ENCODE peak calls at places on chromosomes 4 and X, in eight cellular contexts. L is AG08395, Z is sigmoid colon, P is HCT116, T is T47D, S is D341Med, G is MCF 10A, X is pancreas. K is an unnamed sample.

GRCh38 chr4:185304944-185305690 is 90.6 kb downstream of the LRP2BP start:
- DNase-seq in T (no peak), X (no peak), G (peak; percentile 13), Z (no peak), L (no peak), P (no peak), S (peak; percentile 56), K (no peak)

GRCh38 chr4:158856852-158857251 is 88.0 kb downstream of the FNIP2 start:
- DNase-seq in L (peak; percentile 60), P (peak; percentile 26), X (no peak), Z (no peak), G (peak; percentile 49), T (peak; percentile 7), S (peak; percentile 42), K (peak; percentile 47)

GRCh38 chrX:119503484-119503861 is 35.2 kb downstream of the SLC25A5 start:
- DNase-seq in X (no peak), P (no peak), T (no peak), L (peak; percentile 89), S (no peak), Z (peak; percentile 56), G (peak; percentile 87), K (peak; percentile 78)

GRCh38 chrX:42619068-42619467 is 158.9 kb downstream of the PPP1R2C start:
- DNase-seq in Z (no peak), G (no peak), S (no peak), L (no peak), T (no peak), X (no peak), P (no peak), K (no peak)

GRCh38 chr4:656651-657337 is 17.3 kb downstream of the ATP5ME start:
- DNase-seq in S (no peak), X (peak; percentile 67), G (no peak), T (no peak), Z (no peak), P (no peak), L (no peak), K (no peak)

GRCh38 chr4:154569028-154569427 is 6.2 kb downstream of the FGB start:
- DNase-seq in X (no peak), Z (no peak), S (no peak), G (peak; percentile 77), L (no peak), P (no peak), T (no peak), K (peak; percentile 6)

GRCh38 chrX:16786791-16787735 is 797 bp downstream of the TXLNG start:
- DNase-seq in Z (peak; percentile 74), G (peak; percentile 57), P (no peak), X (peak; percentile 69), T (no peak), L (no peak), S (peak; percentile 51), K (no peak)

GRCh38 chr4:144648042-144648441 is 2.1 kb downstream of the HHIP start:
- DNase-seq in S (no peak), L (no peak), T (no peak), P (no peak), X (no peak), G (no peak), Z (no peak), K (no peak)

GRCh38 chrX:125203379-125203736 is 116.3 kb upstream of the TEX13C start:
- DNase-seq in L (no peak), G (peak; percentile 4), T (no peak), P (no peak), S (peak; percentile 32), Z (no peak), X (no peak), K (no peak)

GRCh38 chr4:15149842-15150592 is 147.7 kb downstream of the CPEB2 start:
- DNase-seq in G (peak; percentile 69), T (peak; percentile 9), P (peak; percentile 27), Z (peak; percentile 90), L (peak; percentile 90), X (peak; percentile 65), S (no peak), K (peak; percentile 41)

GRCh38 chr4:155582971-155583437 is 83.6 kb upstream of the GUCY1A1 start:
- DNase-seq in Z (no peak), S (no peak), X (no peak), G (peak; percentile 69), L (peak; percentile 7), P (no peak), T (no peak), K (peak; percentile 8)

GRCh38 chr4:168674077-168674747 is 177.4 kb downstream of the PALLD start:
- DNase-seq in L (no peak), G (no peak), Z (no peak), P (no peak), T (no peak), S (no peak), X (no peak), K (no peak)

GRCh38 chr4:54840992-54841768 is 183.4 kb downstream of the KIT start:
- DNase-seq in X (no peak), G (peak; percentile 25), Z (no peak), L (peak; percentile 74), P (no peak), S (no peak), T (no peak), K (peak; percentile 10)

GRCh38 chr4:86032476-86033022 is 327.3 kb downstream of the MAPK10 start:
- DNase-seq in X (no peak), P (no peak), G (peak; percentile 96), L (peak; percentile 82), T (no peak), Z (peak; percentile 59), S (no peak), K (peak; percentile 54)

GRCh38 chrX:21745756-21746155 is 12.2 kb downstream of the SMPX start:
- DNase-seq in S (peak; percentile 36), P (no peak), G (peak; percentile 47), L (peak; percentile 39), X (no peak), Z (no peak), T (no peak), K (peak; percentile 2)

GRCh38 chr4:10582059-10582686 is 102.4 kb downstream of the CLNK start:
- DNase-seq in S (peak; percentile 46), T (peak; percentile 17), P (peak; percentile 54), Z (no peak), X (no peak), L (no peak), G (peak; percentile 69), K (peak; percentile 36)

GRCh38 chr4:17232575-17233253 is 279.2 kb downstream of the QDPR start:
- DNase-seq in T (no peak), S (no peak), L (peak; percentile 77), Z (peak; percentile 68), P (peak; percentile 1), G (peak; percentile 30), X (no peak), K (no peak)

GRCh38 chrX:100409316-100410082 is 574 bp downstream of the PCDH19 start:
- DNase-seq in X (peak; percentile 60), P (no peak), G (no peak), T (peak; percentile 11), Z (no peak), S (peak; percentile 17), L (no peak), K (no peak)